ENCODE peak calls at places on chromosome 9, in four cellular contexts. I is left cardiac atrium; D is naive thymus-derived CD8-positive, alpha-beta T cell; Z is dorsolateral prefrontal cortex. U is an unnamed sample.

GRCh38 chr9:127182901-127183746 is 60.7 kb upstream of the ANGPTL2 start:
- DNase-seq in I (no peak), D (no peak), Z (no peak), U (no peak)

GRCh38 chr9:111897831-111898144 is 1.2 kb downstream of the UGCG start:
- DNase-seq in I (no peak), D (peak; percentile 21), Z (no peak), U (no peak)

GRCh38 chr9:78295177-78295575 is 1.7 kb upstream of the PSAT1 start:
- DNase-seq in I (no peak), D (no peak), Z (no peak), U (no peak)

GRCh38 chr9:131186622-131187021 is 61.2 kb downstream of the NUP214 start:
- DNase-seq in I (no peak), D (no peak), Z (no peak), U (no peak)

GRCh38 chr9:19465571-19466267 is 56.9 kb downstream of the ACER2 start:
- DNase-seq in I (no peak), D (no peak), Z (no peak), U (no peak)

GRCh38 chr9:120362446-120362845 is 217.5 kb downstream of the CDK5RAP2 start:
- DNase-seq in I (no peak), D (no peak), Z (no peak), U (no peak)

GRCh38 chr9:32378993-32379729 is 5.3 kb upstream of the ACO1 start:
- DNase-seq in I (no peak), D (peak; percentile 75), Z (no peak), U (no peak)

GRCh38 chr9:18743976-18744375 is 270.0 kb downstream of the ADAMTSL1 start:
- DNase-seq in I (no peak), D (no peak), Z (no peak), U (no peak)

GRCh38 chr9:114908796-114909448 is 21.5 kb downstream of the TNFSF8 start:
- DNase-seq in I (no peak), D (no peak), Z (no peak), U (no peak)

GRCh38 chr9:126371007-126371870 is 44.6 kb downstream of the MVB12B start:
- DNase-seq in I (no peak), D (no peak), Z (no peak), U (no peak)

GRCh38 chr9:131395027-131395744 is 1.3 kb downstream of the PRRC2B start:
- DNase-seq in I (peak; percentile 18), D (peak; percentile 84), Z (no peak), U (no peak)

GRCh38 chr9:13529321-13530104 is 250.0 kb upstream of the MPDZ start:
- DNase-seq in I (no peak), D (no peak), Z (no peak), U (no peak)

GRCh38 chr9:112180387-112180881 is 5.3 kb upstream of the SUSD1 start:
- DNase-seq in I (no peak), D (no peak), Z (no peak), U (no peak)

GRCh38 chr9:87501806-87502205 is 4.1 kb downstream of the DAPK1 start:
- DNase-seq in I (no peak), D (no peak), Z (no peak), U (no peak)

GRCh38 chr9:131398204-131398603 is 4.3 kb downstream of the PRRC2B start:
- DNase-seq in I (peak; percentile 39), D (peak; percentile 82), Z (no peak), U (no peak)

GRCh38 chr9:131875828-131876485 is 136.1 kb upstream of the RAPGEF1 start:
- DNase-seq in I (no peak), D (no peak), Z (no peak), U (no peak)

GRCh38 chr9:104907278-104907951 is 20.5 kb downstream of the ABCA1 start:
- DNase-seq in I (no peak), D (no peak), Z (no peak), U (no peak)

GRCh38 chr9:86341007-86341491 is 13.2 kb downstream of the TUT7 start:
- DNase-seq in I (no peak), D (no peak), Z (no peak), U (no peak)

GRCh38 chr9:38671372-38671731 is 48.6 kb downstream of the FAM240B start:
- DNase-seq in I (no peak), D (no peak), Z (no peak), U (no peak)

GRCh38 chr9:133693116-133693515 is 45.0 kb downstream of the SARDH start:
- DNase-seq in I (no peak), D (no peak), Z (no peak), U (no peak)

GRCh38 chr9:109918359-109919163 is 138.6 kb downstream of the PALM2AKAP2 start:
- DNase-seq in I (no peak), D (no peak), Z (no peak), U (no peak)

GRCh38 chr9:127305450-127306226 is 41.1 kb downstream of the GARNL3 start:
- DNase-seq in I (no peak), D (no peak), Z (no peak), U (no peak)

GRCh38 chr9:128115187-128116103 is 12.1 kb downstream of the PTGES2 start:
- DNase-seq in I (no peak), D (no peak), Z (no peak), U (no peak)

GRCh38 chr9:13263511-13263910 is 16.0 kb downstream of the MPDZ start:
- DNase-seq in I (no peak), D (no peak), Z (no peak), U (no peak)

GRCh38 chr9:104794070-104794469 is 30.1 kb downstream of the NIPSNAP3B start:
- DNase-seq in I (no peak), D (no peak), Z (no peak), U (no peak)